ENCODE peak calls at places on chromosomes 7 and 10, in four cellular contexts. C is HEK293T, A is WTC11, F is HepG2. G is an unnamed sample.

GRCh38 chr7:84218681-84219080 is 24.1 kb upstream of the SEMA3A start:
- DNase-seq in C (no peak), A (no peak), F (no peak), G (no peak)

GRCh38 chr7:137606061-137606674 is 240.6 kb downstream of the DGKI start:
- DNase-seq in C (no peak), A (no peak), F (peak; percentile 38), G (peak; percentile 42)

GRCh38 chr10:23448802-23449570 is 10.1 kb downstream of the OTUD1 start:
- DNase-seq in C (no peak), A (no peak), F (no peak), G (no peak)

GRCh38 chr7:130384841-130385599 is 4.7 kb downstream of the CPA1 start:
- DNase-seq in C (no peak), A (no peak), F (no peak), G (no peak)

GRCh38 chr10:110006358-110007170 is 1.2 kb upstream of the ADD3 start:
- DNase-seq in C (no peak), A (no peak), F (peak; percentile 21), G (peak; percentile 45)

GRCh38 chr10:12466701-12467100 is 117.4 kb downstream of the CAMK1D start:
- DNase-seq in C (no peak), A (no peak), F (no peak), G (no peak)

GRCh38 chr10:71063431-71063830 is 148.9 kb upstream of the UNC5B start:
- DNase-seq in C (no peak), A (no peak), F (no peak), G (no peak)

GRCh38 chr10:23067337-23067736 is 28.0 kb upstream of the MSRB2 start:
- DNase-seq in C (no peak), A (no peak), F (no peak), G (no peak)

GRCh38 chr10:77801474-77802238 is 124.9 kb downstream of the DLG5 start:
- DNase-seq in C (no peak), A (no peak), F (no peak), G (no peak)

GRCh38 chr7:129898502-129899160 is 54.1 kb downstream of the UBE2H start:
- DNase-seq in C (no peak), A (no peak), F (no peak), G (no peak)

GRCh38 chr10:70380350-70381135 is 1.9 kb downstream of the LRRC20 start:
- DNase-seq in C (no peak), A (no peak), F (no peak), G (no peak)

GRCh38 chr10:3773465-3774017 is 11.5 kb downstream of the KLF6 start:
- DNase-seq in C (no peak), A (no peak), F (no peak), G (no peak)

GRCh38 chr7:79702116-79702515 is 248.6 kb upstream of the MAGI2 start:
- DNase-seq in C (no peak), A (no peak), F (no peak), G (no peak)
- TF ChIP-seq ELF4 in C (no peak), A (no peak), F (no peak), G (no peak)

GRCh38 chr7:157527686-157528085 is 190.9 kb downstream of the DNAJB6 start:
- DNase-seq in C (no peak), A (no peak), F (no peak), G (no peak)
- TF ChIP-seq ELF4 in C (no peak), A (no peak), F (no peak), G (no peak)

GRCh38 chr10:33335800-33336605 is 1.5 kb upstream of the NRP1 start:
- DNase-seq in C (peak; percentile 12), A (peak; percentile 36), F (no peak), G (no peak)

GRCh38 chr10:33336606-33337334 is 2.3 kb upstream of the NRP1 start:
- DNase-seq in C (peak; percentile 37), A (peak; percentile 60), F (no peak), G (no peak)

GRCh38 chr10:33334170-33334838 is at the start of gene NRP1:
- DNase-seq in C (no peak), A (peak; percentile 40), F (no peak), G (no peak)

GRCh38 chr10:33334839-33335549 is 527 bp upstream of the NRP1 start:
- DNase-seq in C (peak; percentile 45), A (peak; percentile 67), F (peak; percentile 36), G (no peak)

GRCh38 chr10:33335550-33335799 is 1.0 kb upstream of the NRP1 start:
- DNase-seq in C (no peak), A (no peak), F (no peak), G (no peak)
- TF ChIP-seq ELF4 in C (no peak), A (no peak), F (no peak), G (no peak)

DNA sequence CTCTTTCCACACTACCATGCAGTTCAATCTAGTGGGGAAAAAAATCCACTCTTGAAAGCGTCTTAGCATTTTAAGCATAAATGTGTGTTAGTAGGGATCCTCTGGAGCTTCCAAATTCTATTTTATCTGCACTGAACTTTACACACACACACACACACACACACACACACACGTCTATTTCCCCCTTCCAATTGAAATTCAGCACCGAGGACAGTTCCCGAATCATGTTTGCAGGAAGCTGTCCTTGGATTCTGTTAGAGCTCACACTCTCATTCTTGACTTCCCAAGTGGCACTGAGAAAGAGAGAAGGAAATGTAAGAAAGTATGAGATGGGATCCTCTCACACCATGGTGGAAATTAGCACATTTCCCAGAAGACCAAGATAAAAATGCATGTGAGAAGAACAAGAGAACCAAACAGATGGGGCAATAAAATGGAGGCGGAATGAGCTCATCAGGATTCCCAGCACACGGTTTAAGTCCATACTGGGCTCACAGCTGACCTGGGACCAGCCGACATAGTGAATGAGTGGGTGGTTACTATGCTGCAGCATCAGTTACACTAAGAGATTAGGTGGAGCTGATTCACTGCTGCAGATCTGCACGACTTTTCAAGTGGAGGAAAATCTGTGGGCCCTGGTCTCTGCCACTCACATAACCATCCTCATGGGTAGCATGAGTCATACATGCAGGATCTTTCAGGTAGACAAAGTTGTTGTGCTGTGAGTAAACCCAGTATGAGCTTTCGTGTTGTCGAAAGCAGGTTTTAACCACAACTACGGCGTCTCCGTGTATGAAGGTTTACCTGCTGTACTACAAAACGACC is 3.3 kb upstream of the NPTX2 start:
- DNase-seq in C (no peak), A (peak; percentile 41), F (no peak), G (no peak)
- TF ChIP-seq ELF4 in C (no peak), A (no peak), F (no peak), G (no peak)

DNA sequence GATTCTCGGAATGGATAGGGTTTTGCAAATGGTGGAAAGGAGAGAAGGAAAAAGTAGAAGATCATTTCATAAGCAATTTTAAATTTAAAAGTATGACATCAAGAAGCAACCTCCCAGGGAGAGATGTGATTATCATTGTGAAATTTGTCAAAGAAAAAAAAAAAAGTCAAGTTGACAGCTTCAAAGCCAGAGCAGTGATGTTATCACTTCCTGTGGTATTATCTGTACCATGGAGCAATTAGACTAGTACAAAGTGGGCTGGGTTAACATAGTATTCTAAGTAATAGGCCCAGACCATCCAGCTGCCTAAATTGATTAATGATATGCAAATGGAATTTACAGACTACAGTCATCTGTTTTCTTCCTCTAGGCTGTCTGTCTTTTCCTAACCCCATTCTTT is 84.0 kb upstream of the NPY start:
- DNase-seq in C (no peak), A (no peak), F (no peak), G (no peak)
- TF ChIP-seq ELF4 in C (no peak), A (no peak), F (no peak), G (no peak)